ENCODE peak calls at places on chromosomes 3 and 15, in five cellular contexts. X is neural crest cell, Q is progenitor cell of endocrine pancreas, K is astrocyte of the spinal cord, A is breast epithelium. S is an unnamed sample.

GRCh38 chr3:3027976-3028567 is 82.1 kb downstream of the IL5RA start:
- DNase-seq in X (no peak), Q (no peak), K (no peak), A (no peak), S (no peak)

GRCh38 chr15:101149864-101150722 is 101.8 kb downstream of the CHSY1 start:
- DNase-seq in X (no peak), Q (no peak), K (no peak), A (peak), S (no peak)

GRCh38 chr3:55664387-55664786 is 177.3 kb upstream of the WNT5A start:
- DNase-seq in X (no peak), Q (no peak), K (no peak), A (no peak), S (no peak)

GRCh38 chr15:99109555-99110021 is 4.7 kb downstream of the SYNM start:
- DNase-seq in X (no peak), Q (no peak), K (no peak), A (no peak), S (no peak)

GRCh38 chr15:65833501-65834220 is 35.6 kb upstream of the RAB11A start:
- DNase-seq in X (no peak), Q (no peak), K (no peak), A (no peak), S (no peak)

GRCh38 chr3:177827517-177828249 is 630.4 kb upstream of the TBL1XR1 start:
- DNase-seq in X (no peak), Q (no peak), K (peak), A (no peak), S (no peak)

GRCh38 chr3:57998366-57999283 is 9.6 kb upstream of the FLNB start:
- DNase-seq in X (no peak), Q (no peak), K (no peak), A (no peak), S (no peak)

GRCh38 chr3:110791971-110792370 is 279.6 kb upstream of the NECTIN3 start:
- DNase-seq in X (no peak), Q (no peak), K (no peak), A (no peak), S (no peak)

GRCh38 chr3:182740710-182741109 is 52.6 kb upstream of the ATP11B start:
- DNase-seq in X (no peak), Q (no peak), K (no peak), A (no peak), S (no peak)

GRCh38 chr3:114365268-114365667 is 71.4 kb downstream of the TIGIT start:
- DNase-seq in X (no peak), Q (no peak), K (no peak), A (no peak), S (no peak)

GRCh38 chr3:105369501-105370371 is 3.0 kb downstream of the ALCAM start:
- DNase-seq in X (peak), Q (peak), K (peak), A (peak), S (peak)

GRCh38 chr15:45179221-45179985 is 8.4 kb downstream of the SHF start:
- DNase-seq in X (no peak), Q (no peak), K (no peak), A (no peak), S (no peak)

GRCh38 chr3:148226246-148226645 is 471.5 kb upstream of the AGTR1 start:
- DNase-seq in X (no peak), Q (no peak), K (no peak), A (no peak), S (no peak)

GRCh38 chr3:141277451-141277850 is 45.8 kb downstream of the PXYLP1 start:
- DNase-seq in X (no peak), Q (no peak), K (no peak), A (no peak), S (no peak)

GRCh38 chr3:141280086-141280485 is 48.5 kb downstream of the PXYLP1 start:
- DNase-seq in X (no peak), Q (no peak), K (peak), A (no peak), S (no peak)

GRCh38 chr3:141279074-141279945 is 47.7 kb downstream of the PXYLP1 start:
- DNase-seq in X (no peak), Q (no peak), K (peak), A (no peak), S (no peak)

GRCh38 chr3:141278196-141279073 is 46.8 kb downstream of the PXYLP1 start:
- DNase-seq in X (no peak), Q (no peak), K (peak), A (no peak), S (no peak)

GRCh38 chr3:141280690-141281089 is 49.1 kb downstream of the PXYLP1 start:
- DNase-seq in X (no peak), Q (no peak), K (no peak), A (no peak), S (no peak)
- TF ChIP-seq CTCF in X (no peak), Q (no peak), K (no peak), A (no peak), S (no peak)

DNA sequence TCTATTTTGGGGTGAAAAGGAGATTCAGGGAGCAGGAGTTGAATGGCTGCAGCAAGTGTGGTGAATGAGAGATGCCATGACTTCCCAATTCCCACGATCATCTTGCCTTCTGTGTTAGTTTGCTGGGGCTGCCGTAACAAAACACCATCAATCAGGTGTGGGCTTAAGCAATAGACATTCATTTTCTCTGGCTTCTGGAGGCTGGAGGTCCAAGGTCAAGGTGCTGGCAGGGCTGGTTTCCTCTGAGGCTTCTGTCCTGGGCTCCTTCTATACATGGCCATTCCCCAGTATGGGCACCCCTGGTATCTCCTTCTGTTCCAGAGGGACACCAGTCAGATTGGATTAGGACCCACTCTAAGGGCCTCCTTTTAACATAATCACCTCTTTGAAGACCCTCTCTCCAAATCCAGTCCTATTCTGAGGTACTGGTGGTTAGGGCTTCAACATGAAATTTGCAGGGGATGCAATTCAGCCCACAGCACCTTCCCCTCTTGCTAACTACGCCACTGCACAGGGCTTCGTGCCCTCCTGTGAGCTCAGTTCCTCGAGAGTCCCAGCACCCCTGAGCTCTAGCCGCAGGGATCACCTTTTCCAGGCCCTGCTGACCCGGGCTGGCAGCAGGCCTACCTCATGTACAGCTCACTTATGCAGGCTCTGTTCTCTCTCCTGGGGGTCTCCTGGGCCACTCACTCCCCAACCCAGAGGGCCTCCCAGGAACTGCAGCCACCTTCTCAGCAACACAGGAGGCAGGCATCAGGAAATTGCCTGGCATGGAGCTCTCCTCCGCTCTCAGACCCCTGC is 37.3 kb upstream of the SLC6A11 start:
- DNase-seq in X (no peak), Q (no peak), K (no peak), A (no peak), S (peak)
- TF ChIP-seq CTCF in X (no peak), Q (no peak), K (no peak), A (no peak), S (no peak)

GRCh38 chr15:52076889-52077781 is 35.4 kb downstream of the BCL2L10 start:
- DNase-seq in X (no peak), Q (no peak), K (peak), A (no peak), S (no peak)
- TF ChIP-seq CTCF in X (no peak), Q (no peak), K (no peak), A (no peak), S (no peak)

DNA sequence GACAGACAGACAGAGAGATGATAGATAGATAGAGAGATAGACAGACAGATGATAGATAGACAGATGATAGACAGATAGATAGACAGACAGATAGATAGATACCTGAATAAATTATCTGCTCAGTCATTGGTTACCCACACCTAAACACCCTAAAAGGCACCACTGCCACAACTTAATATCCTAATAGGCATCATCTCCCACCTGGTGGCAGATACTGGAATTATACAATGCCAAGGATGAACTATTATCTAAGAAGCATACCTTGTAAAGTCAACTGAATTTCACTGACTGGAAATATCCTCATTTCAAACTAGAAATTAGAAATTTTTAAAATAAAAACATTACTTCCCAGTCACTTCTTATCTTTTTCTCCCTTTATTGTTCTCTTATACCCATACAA is 19.4 kb upstream of the ATP8B4 start:
- DNase-seq in X (no peak), Q (no peak), K (no peak), A (no peak), S (no peak)
- TF ChIP-seq CTCF in X (peak), Q (peak), K (no peak), A (no peak), S (peak)

DNA sequence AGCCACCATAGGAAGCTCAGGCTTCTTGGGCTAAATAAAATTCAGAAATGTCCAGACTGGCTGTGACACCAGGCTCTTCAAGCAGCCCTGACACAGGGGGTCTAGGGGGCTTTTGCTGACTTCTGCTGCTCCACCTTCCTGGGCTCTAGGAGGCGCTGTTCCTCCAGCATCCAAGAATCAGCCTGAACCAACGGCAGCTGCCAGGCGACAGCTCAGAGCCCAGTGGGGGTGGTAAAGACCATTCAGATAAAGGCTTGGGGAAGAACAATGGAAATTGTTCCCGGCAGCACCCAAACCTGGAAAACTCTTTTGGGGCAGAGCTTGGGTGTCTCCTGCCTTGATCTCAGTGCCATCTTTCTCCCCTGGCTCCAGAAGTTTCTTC is 21.6 kb upstream of the PSTPIP1 start:
- DNase-seq in X (peak), Q (no peak), K (no peak), A (no peak), S (no peak)
- TF ChIP-seq CTCF in X (peak), Q (peak), K (peak), A (no peak), S (peak)

GRCh38 chr3:100650651-100651611 is 41.5 kb downstream of the ADGRG7 start:
- DNase-seq in X (no peak), Q (no peak), K (peak), A (no peak), S (no peak)
- TF ChIP-seq CTCF in X (no peak), Q (no peak), K (no peak), A (no peak), S (no peak)

GRCh38 chr3:185756477-185756876 is 68.4 kb downstream of the IGF2BP2 start:
- DNase-seq in X (no peak), Q (no peak), K (no peak), A (no peak), S (no peak)
- TF ChIP-seq CTCF in X (no peak), Q (no peak), K (no peak), A (no peak), S (no peak)

S was measured in type B pancreatic cell.